ENCODE peak calls at places on chromosomes 5 and 9, in seven cellular contexts. M is GM12878, X is HCT116, O is H54, N is GM12892, C is lower leg skin, Z is body of pancreas. D is an unnamed sample.

GRCh38 chr5:29548262-29548661 is 1645.2 kb upstream of the CDH6 start:
- DNase-seq in C (no peak), X (no peak), O (no peak), N (no peak), Z (no peak), M (no peak), D (no peak)

GRCh38 chr5:131769337-131769736 is 27.5 kb downstream of the FNIP1 start:
- DNase-seq in O (no peak), C (no peak), X (no peak), M (no peak), N (no peak), Z (no peak), D (no peak)

GRCh38 chr5:176823076-176823481 is 12.7 kb downstream of the UNC5A start:
- DNase-seq in X (no peak), N (no peak), C (no peak), O (no peak), Z (no peak), M (no peak), D (no peak)

GRCh38 chr5:58148366-58148765 is 311.5 kb downstream of the PLK2 start:
- DNase-seq in O (no peak), C (no peak), Z (no peak), N (no peak), M (no peak), X (no peak), D (no peak)

GRCh38 chr9:4820172-4820571 is 27.4 kb downstream of the RCL1 start:
- DNase-seq in Z (no peak), N (no peak), O (no peak), X (no peak), M (no peak), C (no peak), D (no peak)

GRCh38 chr5:170760126-170760525 is 23.4 kb upstream of the GABRP start:
- DNase-seq in Z (no peak), N (no peak), X (no peak), M (no peak), O (no peak), C (no peak), D (no peak)

GRCh38 chr5:10555134-10555733 is 8.6 kb upstream of the ANKRD33B start:
- DNase-seq in N (no peak), M (no peak), C (no peak), O (peak), X (no peak), Z (no peak), D (no peak)

GRCh38 chr9:23291001-23291400 is 535.0 kb downstream of the ELAVL2 start:
- DNase-seq in N (no peak), X (no peak), O (no peak), M (no peak), Z (no peak), C (no peak), D (no peak)

GRCh38 chr5:59173568-59173967 is 590.7 kb downstream of the RAB3C start:
- DNase-seq in X (no peak), O (no peak), M (no peak), N (no peak), Z (no peak), C (no peak), D (no peak)

DNA sequence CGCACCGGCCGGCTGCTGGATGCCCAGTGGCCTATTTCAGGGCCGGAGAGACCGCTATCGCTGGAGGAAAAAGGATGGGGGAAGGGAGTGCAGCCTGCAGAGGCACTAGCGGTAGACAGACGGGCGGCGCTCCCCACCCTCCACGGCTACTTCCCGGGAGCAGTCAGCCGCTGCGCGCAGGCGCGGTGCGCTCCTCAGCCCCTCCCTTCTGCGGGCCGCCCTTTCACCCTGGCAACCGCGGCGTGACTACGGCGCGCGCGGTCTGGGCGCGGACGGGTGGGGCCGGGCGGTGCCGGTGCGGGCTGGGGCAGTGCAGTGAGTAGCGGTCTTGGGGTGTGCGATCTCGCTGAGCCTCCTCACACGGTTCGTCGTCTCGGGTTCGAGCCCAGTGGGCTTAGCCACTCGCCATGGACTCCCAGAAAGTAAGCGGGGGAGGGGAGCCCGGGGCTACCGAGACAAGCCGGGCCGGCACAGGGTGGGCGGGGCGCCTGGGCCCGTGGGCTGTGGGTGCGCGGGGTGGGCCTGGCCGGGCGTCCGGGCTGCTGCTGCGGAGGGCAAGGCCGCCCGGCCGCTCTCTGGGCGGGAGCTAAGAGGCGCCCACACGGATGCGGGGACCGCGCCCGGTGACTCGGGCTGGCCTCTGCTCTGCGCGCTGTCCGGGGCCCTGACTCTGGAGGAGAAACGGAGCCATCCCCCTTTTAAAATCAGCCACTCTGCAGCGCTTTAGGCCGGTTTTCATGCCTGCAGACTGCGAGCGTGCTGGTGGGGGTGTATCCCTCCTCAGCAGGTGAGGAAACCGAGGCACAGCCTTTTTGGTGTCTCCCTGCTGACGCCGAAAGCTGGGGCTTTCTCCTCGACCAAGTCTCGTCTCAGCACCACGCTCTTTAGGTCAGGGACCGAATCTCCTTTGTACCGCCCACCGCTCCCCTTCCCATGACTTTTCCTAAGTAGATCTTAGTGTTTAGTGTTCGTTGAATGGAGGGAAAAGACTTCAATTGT is at the start of gene FSD1L:
- DNase-seq in M (peak), X (peak), N (peak), Z (peak), O (peak), C (peak), D (peak)
- TF ChIP-seq POLR2A in M (peak), X (peak), N (peak), Z (peak), O (peak), C (no peak), D (peak)

GRCh38 chr5:40798012-40798855 is at the start of gene PRKAA1:
- DNase-seq in N (peak), Z (peak), M (peak), X (peak), C (peak), O (peak), D (peak)
- TF ChIP-seq POLR2A in N (peak), Z (peak), M (peak), X (no peak), C (peak), O (peak), D (peak)

GRCh38 chr9:128818099-128818838 is at the start of gene ENDOG:
- DNase-seq in Z (peak), N (peak), O (peak), M (peak), X (peak), C (peak), D (peak)
- TF ChIP-seq POLR2A in Z (peak), N (peak), O (peak), M (peak), X (peak), C (no peak), D (peak)

DNA sequence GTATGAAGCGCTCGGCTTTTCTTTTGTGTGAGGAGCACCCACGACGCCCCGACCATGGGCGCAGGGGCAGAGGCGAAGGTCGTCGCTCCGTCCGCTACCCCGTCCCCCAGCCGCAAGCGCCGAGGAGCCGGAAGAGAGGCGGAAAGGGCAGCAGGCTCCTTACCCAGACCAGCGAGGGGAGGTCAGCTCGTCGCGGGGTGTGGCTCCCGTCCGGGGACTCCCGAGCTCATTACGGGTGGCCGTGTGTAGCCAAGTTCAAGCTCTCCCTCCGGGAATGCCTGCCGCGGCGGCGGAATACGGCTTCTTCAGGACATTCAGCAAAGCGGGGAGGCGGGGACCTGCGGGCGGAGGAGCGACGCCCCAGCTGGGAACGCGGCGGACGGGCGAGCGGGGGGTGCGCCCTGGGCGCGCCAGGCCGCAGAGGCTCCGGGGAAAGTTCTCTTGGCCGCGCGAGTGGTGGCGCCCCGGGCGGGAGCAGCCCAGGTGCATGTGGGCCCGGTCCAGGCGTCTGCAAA is 576 bp upstream of the EPB41L4A start:
- DNase-seq in C (peak), M (no peak), X (peak), O (no peak), Z (peak), N (peak), D (peak)
- TF ChIP-seq POLR2A in C (no peak), M (no peak), X (no peak), O (no peak), Z (peak), N (no peak), D (no peak)

GRCh38 chr5:34586117-34586885 is 69.8 kb upstream of the RAI14 start:
- DNase-seq in O (no peak), M (no peak), C (no peak), Z (no peak), X (no peak), N (no peak), D (peak)
- TF ChIP-seq POLR2A in O (no peak), M (no peak), C (no peak), Z (no peak), X (no peak), N (no peak), D (no peak)